ENCODE peak calls at places on chromosomes 2 and 18, in six cellular contexts. One of them, this sample, is unnamed.

GRCh38 chr18:46497129-46497528 is 159.9 kb downstream of the LOXHD1 start:
- DNase-seq in esophagus squamous epithelium: no peak
- DNase-seq in Peyer's patch: no peak
- DNase-seq in IMR-90: no peak
- DNase-seq in ovary: no peak
- DNase-seq in H1: peak; percentile 85
- DNase-seq in this sample: no peak

GRCh38 chr2:655626-656025 is 21.6 kb downstream of the TMEM18 start:
- DNase-seq in H1: peak; percentile 26
- DNase-seq in Peyer's patch: no peak
- DNase-seq in ovary: no peak
- DNase-seq in IMR-90: peak; percentile 39
- DNase-seq in esophagus squamous epithelium: no peak
- DNase-seq in this sample: no peak

GRCh38 chr18:32259553-32259952 is 69.7 kb downstream of the MEP1B start:
- DNase-seq in H1: no peak
- DNase-seq in esophagus squamous epithelium: no peak
- DNase-seq in Peyer's patch: no peak
- DNase-seq in ovary: no peak
- DNase-seq in IMR-90: no peak
- DNase-seq in this sample: peak; percentile 77

GRCh38 chr18:39260565-39260964 is 1695.0 kb upstream of the CELF4 start:
- DNase-seq in esophagus squamous epithelium: no peak
- DNase-seq in Peyer's patch: no peak
- DNase-seq in IMR-90: no peak
- DNase-seq in ovary: no peak
- DNase-seq in H1: no peak
- DNase-seq in this sample: no peak

GRCh38 chr2:133240505-133241230 is 327.6 kb downstream of the NCKAP5 start:
- DNase-seq in esophagus squamous epithelium: no peak
- DNase-seq in H1: no peak
- DNase-seq in ovary: no peak
- DNase-seq in IMR-90: peak; percentile 16
- DNase-seq in Peyer's patch: no peak
- DNase-seq in this sample: no peak

GRCh38 chr2:96698221-96698861 is 41.5 kb downstream of the LMAN2L start:
- DNase-seq in Peyer's patch: no peak
- DNase-seq in IMR-90: no peak
- DNase-seq in ovary: no peak
- DNase-seq in esophagus squamous epithelium: no peak
- DNase-seq in H1: no peak
- DNase-seq in this sample: no peak

GRCh38 chr2:12170151-12170550 is 423.7 kb downstream of the LPIN1 start:
- DNase-seq in esophagus squamous epithelium: no peak
- DNase-seq in Peyer's patch: no peak
- DNase-seq in ovary: no peak
- DNase-seq in H1: no peak
- DNase-seq in IMR-90: peak; percentile 38
- DNase-seq in this sample: no peak

GRCh38 chr2:86791574-86791973 is 861 bp upstream of the CD8A start:
- DNase-seq in H1: no peak
- DNase-seq in esophagus squamous epithelium: no peak
- DNase-seq in Peyer's patch: no peak
- DNase-seq in IMR-90: no peak
- DNase-seq in ovary: no peak
- DNase-seq in this sample: no peak

GRCh38 chr2:29011650-29012060 is 30.6 kb downstream of the TOGARAM2 start:
- DNase-seq in ovary: no peak
- DNase-seq in Peyer's patch: no peak
- DNase-seq in IMR-90: no peak
- DNase-seq in H1: no peak
- DNase-seq in esophagus squamous epithelium: no peak
- DNase-seq in this sample: peak; percentile 68

GRCh38 chr2:70132244-70133126 is 45.2 kb downstream of the PCBP1 start:
- DNase-seq in Peyer's patch: no peak
- DNase-seq in H1: no peak
- DNase-seq in esophagus squamous epithelium: no peak
- DNase-seq in IMR-90: peak; percentile 63
- DNase-seq in ovary: peak; percentile 49
- DNase-seq in this sample: peak; percentile 47

GRCh38 chr2:216352653-216353270 is 19.5 kb downstream of the MARCHF4 start:
- DNase-seq in IMR-90: no peak
- DNase-seq in esophagus squamous epithelium: no peak
- DNase-seq in H1: peak; percentile 11
- DNase-seq in Peyer's patch: no peak
- DNase-seq in ovary: no peak
- DNase-seq in this sample: no peak

DNA sequence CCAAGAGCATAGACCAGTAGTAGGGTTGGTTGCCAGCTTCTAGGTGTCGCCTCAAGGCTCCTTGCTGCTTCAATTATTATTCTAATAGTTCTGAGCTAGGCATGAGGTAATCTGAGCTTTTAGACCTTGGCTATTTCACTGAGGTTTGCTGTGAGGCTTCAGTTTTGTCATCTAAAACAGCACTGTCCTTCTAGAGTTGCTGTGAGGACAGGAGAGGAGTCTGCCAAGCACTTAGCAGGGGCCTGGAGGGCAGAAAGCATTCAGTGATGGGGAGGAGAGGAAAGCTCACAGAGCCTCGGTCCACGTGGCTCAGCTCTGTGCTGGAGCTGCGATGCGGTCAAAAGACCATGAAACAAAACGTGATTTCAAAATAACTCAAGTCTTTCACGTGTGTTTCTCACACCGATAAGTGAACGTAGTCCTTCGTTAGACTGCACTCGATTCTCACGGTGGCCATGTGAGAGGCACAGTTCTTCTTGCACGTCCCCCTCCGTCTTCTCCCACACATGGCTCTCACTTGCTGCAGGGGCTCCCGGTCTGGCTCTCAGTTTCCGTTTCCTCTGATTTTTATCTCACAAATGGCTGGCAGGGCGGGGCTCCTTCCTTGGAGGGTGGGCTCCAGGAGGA is 113.7 kb downstream of the B3GNT2 start:
- DNase-seq in Peyer's patch: no peak
- DNase-seq in ovary: no peak
- DNase-seq in esophagus squamous epithelium: no peak
- DNase-seq in H1: no peak
- DNase-seq in IMR-90: no peak
- DNase-seq in this sample: no peak
- TF ChIP-seq POLR2A in Peyer's patch: no peak
- TF ChIP-seq POLR2A in ovary: no peak
- TF ChIP-seq POLR2A in esophagus squamous epithelium: no peak
- TF ChIP-seq POLR2A in H1: no peak
- TF ChIP-seq POLR2A in IMR-90: no peak
- TF ChIP-seq POLR2A in this sample: no peak

DNA sequence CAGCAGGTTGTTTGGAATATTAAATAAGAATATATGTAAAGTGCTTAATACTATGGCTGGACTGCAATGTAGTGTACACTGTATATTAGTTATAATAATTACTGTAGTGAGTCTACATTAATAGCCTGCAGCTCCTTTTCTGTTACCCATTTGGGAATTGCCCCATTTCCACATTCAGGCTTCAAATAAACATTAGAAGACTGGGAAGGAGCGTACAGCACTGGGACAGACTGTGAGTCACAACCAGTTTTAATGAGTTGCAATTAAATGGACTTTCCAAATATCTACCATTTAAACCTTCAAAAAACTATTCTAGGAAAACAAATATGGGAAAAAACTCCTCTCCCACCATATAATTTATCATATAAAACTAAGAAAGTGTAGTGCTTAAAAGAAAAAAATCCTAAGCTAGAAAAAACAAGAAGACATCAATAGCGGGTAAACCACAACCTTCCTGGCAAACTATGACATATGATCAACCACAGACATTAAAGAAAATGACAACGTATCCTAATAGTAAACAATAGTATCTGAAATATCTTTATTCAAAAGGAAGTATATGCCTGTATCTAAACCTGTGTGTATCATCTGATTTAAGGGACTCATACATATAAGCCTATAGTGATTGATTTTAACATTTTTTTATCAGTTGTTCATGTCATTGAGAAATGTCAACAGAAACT is 86.1 kb downstream of the TRIP12 start:
- DNase-seq in ovary: no peak
- DNase-seq in Peyer's patch: no peak
- DNase-seq in IMR-90: peak; percentile 77
- DNase-seq in H1: no peak
- DNase-seq in esophagus squamous epithelium: no peak
- DNase-seq in this sample: no peak
- H3K27ac ChIP-seq in ovary: no peak overlapping the region
- H3K27ac ChIP-seq in Peyer's patch: no peak overlapping the region
- H3K27ac ChIP-seq in IMR-90: no peak overlapping the region
- H3K27ac ChIP-seq in H1: no peak overlapping the region
- H3K27ac ChIP-seq in esophagus squamous epithelium: no peak overlapping the region
- H3K27ac ChIP-seq in this sample: no peak overlapping the region

GRCh38 chr2:53884883-53885282 is 25.1 kb upstream of the GPR75 start:
- DNase-seq in Peyer's patch: no peak
- DNase-seq in H1: no peak
- DNase-seq in esophagus squamous epithelium: no peak
- DNase-seq in IMR-90: no peak
- DNase-seq in ovary: no peak
- DNase-seq in this sample: no peak

GRCh38 chr2:53877112-53877511 is 17.3 kb upstream of the GPR75 start:
- DNase-seq in Peyer's patch: no peak
- DNase-seq in ovary: no peak
- DNase-seq in IMR-90: no peak
- DNase-seq in H1: no peak
- DNase-seq in esophagus squamous epithelium: no peak
- DNase-seq in this sample: no peak

GRCh38 chr2:53877556-53877955 is 17.8 kb upstream of the GPR75 start:
- DNase-seq in H1: no peak
- DNase-seq in esophagus squamous epithelium: no peak
- DNase-seq in Peyer's patch: no peak
- DNase-seq in IMR-90: peak; percentile 62
- DNase-seq in ovary: no peak
- DNase-seq in this sample: no peak

GRCh38 chr2:53881360-53881759 is 21.6 kb upstream of the GPR75 start:
- DNase-seq in IMR-90: no peak
- DNase-seq in ovary: no peak
- DNase-seq in esophagus squamous epithelium: no peak
- DNase-seq in H1: no peak
- DNase-seq in Peyer's patch: no peak
- DNase-seq in this sample: no peak

DNA sequence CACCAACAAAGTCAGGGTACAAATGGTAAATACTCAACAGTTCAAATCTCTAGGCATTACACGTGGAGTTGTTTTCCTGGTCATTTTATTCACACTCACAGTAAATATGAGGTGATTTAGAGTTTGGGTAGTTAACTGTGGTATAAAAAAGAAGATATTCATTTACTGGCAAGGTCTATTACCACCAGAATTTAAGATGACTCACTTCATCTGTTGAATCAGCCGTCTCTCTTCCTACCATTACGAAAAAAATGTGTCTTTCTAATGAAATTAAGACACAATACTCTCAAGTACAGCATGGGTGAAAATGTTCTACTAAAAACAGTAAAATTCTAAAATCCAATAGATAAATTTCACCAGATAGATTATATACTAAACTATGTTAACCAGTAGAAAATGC is 21.0 kb upstream of the GPR75 start:
- DNase-seq in IMR-90: peak; percentile 79
- DNase-seq in H1: no peak
- DNase-seq in ovary: no peak
- DNase-seq in esophagus squamous epithelium: no peak
- DNase-seq in Peyer's patch: no peak
- DNase-seq in this sample: no peak
- H3K4me3 ChIP-seq in IMR-90: no peak overlapping the region
- H3K4me3 ChIP-seq in H1: no peak overlapping the region
- H3K4me3 ChIP-seq in ovary: no peak overlapping the region
- H3K4me3 ChIP-seq in esophagus squamous epithelium: no peak overlapping the region
- H3K4me3 ChIP-seq in Peyer's patch: no peak overlapping the region
- H3K4me3 ChIP-seq in this sample: no peak overlapping the region

GRCh38 chr2:237479747-237480146 is 7.3 kb upstream of the MLPH start:
- DNase-seq in ovary: no peak
- DNase-seq in esophagus squamous epithelium: no peak
- DNase-seq in H1: no peak
- DNase-seq in IMR-90: no peak
- DNase-seq in Peyer's patch: no peak
- DNase-seq in this sample: no peak

GRCh38 chr2:237480988-237481387 is 6.1 kb upstream of the MLPH start:
- DNase-seq in IMR-90: no peak
- DNase-seq in ovary: no peak
- DNase-seq in esophagus squamous epithelium: no peak
- DNase-seq in H1: no peak
- DNase-seq in Peyer's patch: no peak
- DNase-seq in this sample: no peak

GRCh38 chr2:237485304-237485703 is 1.7 kb upstream of the MLPH start:
- DNase-seq in H1: no peak
- DNase-seq in esophagus squamous epithelium: no peak
- DNase-seq in ovary: no peak
- DNase-seq in IMR-90: no peak
- DNase-seq in Peyer's patch: no peak
- DNase-seq in this sample: no peak

GRCh38 chr2:237483018-237483731 is 3.9 kb upstream of the MLPH start:
- DNase-seq in Peyer's patch: no peak
- DNase-seq in ovary: no peak
- DNase-seq in esophagus squamous epithelium: no peak
- DNase-seq in IMR-90: peak; percentile 77
- DNase-seq in H1: no peak
- DNase-seq in this sample: peak; percentile 52

DNA sequence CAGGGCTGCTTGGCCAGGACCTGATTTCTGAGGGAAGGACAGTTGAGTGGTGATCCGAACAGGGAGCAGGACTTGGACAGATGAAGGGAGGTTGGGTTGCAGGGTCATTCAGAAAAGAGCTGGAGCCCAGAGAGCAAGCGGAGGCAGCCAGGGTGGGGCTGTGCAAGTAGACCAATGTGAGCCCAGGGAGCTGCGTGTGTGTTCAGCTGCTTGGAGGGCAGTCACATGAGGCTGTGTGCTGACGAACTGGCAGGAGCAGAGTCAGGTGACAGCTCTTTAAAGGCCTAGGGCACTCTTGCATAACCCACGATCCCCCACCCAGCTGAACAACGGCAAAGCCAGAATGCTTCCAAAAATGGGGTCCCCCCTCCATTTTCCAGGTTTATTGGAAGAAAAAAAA is 4.6 kb upstream of the MLPH start:
- DNase-seq in Peyer's patch: peak; percentile 77
- DNase-seq in IMR-90: no peak
- DNase-seq in esophagus squamous epithelium: no peak
- DNase-seq in ovary: peak; percentile 71
- DNase-seq in H1: no peak
- DNase-seq in this sample: peak; percentile 69
- TF ChIP-seq POLR2A in Peyer's patch: peak; percentile 28
- TF ChIP-seq POLR2A in IMR-90: no peak
- TF ChIP-seq POLR2A in esophagus squamous epithelium: no peak
- TF ChIP-seq POLR2A in ovary: no peak
- TF ChIP-seq POLR2A in H1: no peak
- TF ChIP-seq POLR2A in this sample: peak; percentile 43

This sample was measured in transverse colon.